ENCODE peak calls at places on chromosomes 13 and 19, in five cellular contexts. M is fibroblast of the aortic adventitia, F is DND-41, T is stomach, R is omental fat pad. J is an unnamed sample.
A peak's percentile ranks its signal among the peaks of the same experiment; 100 is the strongest.

GRCh38 chr13:111043575-111043982 is 71.5 kb upstream of the ARHGEF7 start:
- DNase-seq in M (no peak), F (no peak), T (no peak), R (no peak), J (no peak)

GRCh38 chr13:95229855-95230254 is 71.4 kb downstream of the ABCC4 start:
- DNase-seq in M (no peak), F (no peak), T (no peak), R (no peak), J (no peak)

GRCh38 chr13:45074721-45075120 is 45.6 kb upstream of the GTF2F2 start:
- DNase-seq in M (no peak), F (no peak), T (no peak), R (no peak), J (no peak)

GRCh38 chr19:6532244-6532999 is 1.6 kb downstream of the TNFSF9 start:
- DNase-seq in M (no peak), F (no peak), T (no peak), R (no peak), J (no peak)

GRCh38 chr13:33167521-33167920 is 118.0 kb downstream of the STARD13 start:
- DNase-seq in M (no peak), F (no peak), T (no peak), R (no peak), J (no peak)

GRCh38 chr19:38781058-38781457 is 7.7 kb upstream of the LGALS7 start:
- DNase-seq in M (no peak), F (no peak), T (no peak), R (no peak), J (no peak)

GRCh38 chr19:31100945-31101344 is 248.3 kb downstream of the TSHZ3 start:
- DNase-seq in M (no peak), F (no peak), T (no peak), R (no peak), J (no peak)

GRCh38 chr13:100796463-100796862 is 121.9 kb upstream of the TMTC4 start:
- DNase-seq in M (no peak), F (no peak), T (no peak), R (no peak), J (no peak)

GRCh38 chr13:77584111-77584510 is 48.6 kb downstream of the SCEL start:
- DNase-seq in M (no peak), F (peak; percentile 7), T (no peak), R (no peak), J (no peak)

GRCh38 chr19:35642312-35642711 is 767 bp downstream of the ETV2 start:
- DNase-seq in M (no peak), F (no peak), T (no peak), R (no peak), J (no peak)
- TF ChIP-seq CTCF in M (no peak), F (no peak), T (no peak), R (no peak), J (no peak)

GRCh38 chr19:17874423-17875135 is 2.8 kb downstream of the SLC5A5 start:
- DNase-seq in M (no peak), F (no peak), T (no peak), R (no peak), J (no peak)
- TF ChIP-seq CTCF in M (no peak), F (no peak), T (no peak), R (no peak), J (no peak)

GRCh38 chr13:70844391-70845108 is 736.3 kb upstream of the KLHL1 start:
- DNase-seq in M (no peak), F (no peak), T (peak; percentile 48), R (no peak), J (no peak)

GRCh38 chr13:70841240-70842061 is 733.2 kb upstream of the KLHL1 start:
- DNase-seq in M (no peak), F (no peak), T (no peak), R (no peak), J (no peak)

DNA sequence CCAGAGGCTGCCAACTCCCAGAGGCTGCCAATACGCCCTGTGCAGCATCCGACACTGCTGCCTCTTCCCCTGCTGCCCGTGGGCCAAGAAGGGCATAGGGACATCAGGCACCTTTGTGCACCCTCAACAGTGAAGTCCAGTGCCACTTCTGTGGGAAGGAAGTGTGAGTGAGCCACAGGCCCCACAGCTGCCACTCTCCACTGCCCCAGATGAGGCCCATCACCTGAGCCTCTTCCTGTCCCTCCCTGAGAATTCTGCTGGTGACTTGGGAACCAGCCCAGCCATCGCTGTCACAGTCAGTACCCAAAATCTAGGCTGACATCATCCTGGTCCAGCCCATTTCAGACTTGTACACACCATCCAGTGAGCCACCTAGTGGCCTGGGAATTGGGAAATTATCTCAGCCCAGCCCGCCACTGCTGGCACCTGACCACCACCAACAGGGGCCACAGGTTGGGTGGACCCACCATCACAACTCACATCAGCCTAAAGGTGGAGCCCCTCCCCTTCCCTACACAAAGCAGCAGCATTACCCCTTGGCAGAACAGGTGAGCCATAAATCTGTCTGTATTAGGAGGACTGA is 733.9 kb upstream of the KLHL1 start:
- DNase-seq in M (no peak), F (no peak), T (no peak), R (no peak), J (no peak)
- TF ChIP-seq CTCF in M (no peak), F (no peak), T (no peak), R (no peak), J (no peak)

GRCh38 chr13:25738342-25738771 is 313.5 kb downstream of the SHISA2 start:
- DNase-seq in M (peak; percentile 19), F (peak; percentile 80), T (peak; percentile 37), R (no peak), J (no peak)
- TF ChIP-seq CTCF in M (no peak), F (no peak), T (no peak), R (no peak), J (no peak)

DNA sequence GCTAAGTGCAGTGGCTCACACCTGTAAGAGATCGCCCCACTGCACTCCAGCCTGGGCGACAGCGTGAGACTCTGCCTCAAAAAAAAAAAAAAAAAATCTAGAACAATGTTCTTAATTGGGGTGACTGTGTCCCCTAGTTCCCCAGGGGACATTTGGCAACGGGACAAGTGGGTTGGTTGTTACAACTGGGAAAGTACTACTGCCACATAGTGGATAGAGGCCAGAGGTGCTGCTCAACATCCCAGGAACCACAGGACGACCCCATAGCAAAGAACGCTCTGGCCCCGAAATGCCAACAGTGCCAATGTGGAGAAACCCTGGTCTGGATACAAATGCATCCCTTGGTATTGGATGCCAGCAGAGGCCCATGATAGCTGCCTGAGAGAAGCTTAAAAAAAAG is 11.8 kb downstream of the NLRP12 start:
- DNase-seq in M (no peak), F (no peak), T (no peak), R (no peak), J (no peak)
- TF ChIP-seq CTCF in M (no peak), F (peak; percentile 46), T (no peak), R (no peak), J (peak; percentile 41)

DNA sequence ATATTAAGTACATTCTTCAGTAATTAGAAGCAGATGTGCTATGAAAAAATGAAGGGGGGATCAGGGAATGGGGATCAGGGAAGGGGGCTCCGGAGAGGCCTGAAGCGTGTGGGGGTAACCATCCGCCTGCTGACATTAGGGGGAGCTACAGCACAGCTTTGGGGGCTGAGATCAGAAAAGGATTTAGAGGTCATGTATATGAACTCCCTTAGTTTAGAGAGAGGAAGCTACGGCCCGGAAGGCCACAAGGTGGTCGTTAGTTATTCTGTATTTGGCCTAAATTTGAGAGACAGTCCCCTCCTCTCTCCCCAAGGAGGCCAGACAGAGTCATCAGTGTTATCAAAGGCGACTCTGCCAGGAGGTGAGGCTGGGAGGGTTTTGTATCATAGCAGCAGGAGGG is 99.0 kb downstream of the TM9SF2 start:
- DNase-seq in M (no peak), F (peak; percentile 22), T (no peak), R (no peak), J (no peak)
- TF ChIP-seq CTCF in M (no peak), F (peak; percentile 49), T (no peak), R (no peak), J (peak; percentile 22)

GRCh38 chr19:993361-993830 is 6.8 kb upstream of the GRIN3B start:
- DNase-seq in M (no peak), F (no peak), T (no peak), R (no peak), J (no peak)
- TF ChIP-seq CTCF in M (no peak), F (no peak), T (no peak), R (no peak), J (no peak)

GRCh38 chr13:34207334-34207733 is 389.4 kb downstream of the RFC3 start:
- DNase-seq in M (peak; percentile 93), F (no peak), T (no peak), R (no peak), J (no peak)
- TF ChIP-seq CTCF in M (no peak), F (no peak), T (no peak), R (no peak), J (no peak)

DNA sequence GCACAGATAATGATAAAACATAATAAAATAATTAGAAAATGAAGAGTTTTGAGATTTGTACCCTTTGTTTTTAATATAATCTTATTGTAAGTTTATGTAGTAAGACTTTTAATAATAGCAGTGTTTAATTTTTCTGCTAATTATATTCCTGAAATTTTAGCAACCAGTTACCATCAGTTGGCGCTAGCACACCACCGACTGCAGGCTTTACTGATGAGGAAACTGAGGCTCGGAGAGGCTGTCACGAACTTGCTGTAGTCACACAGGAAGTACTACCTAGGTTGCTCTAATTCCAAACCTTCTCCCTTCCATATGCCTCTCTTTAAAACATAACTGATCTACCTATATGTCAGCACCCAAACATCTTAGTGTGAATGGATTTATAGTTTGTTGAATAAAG is 1.0 kb upstream of the RFXAP start:
- DNase-seq in M (no peak), F (no peak), T (no peak), R (no peak), J (no peak)
- TF ChIP-seq CTCF in M (no peak), F (no peak), T (no peak), R (no peak), J (no peak)

GRCh38 chr13:32153056-32153455 is 121.5 kb downstream of the FRY start:
- DNase-seq in M (peak; percentile 88), F (no peak), T (no peak), R (no peak), J (no peak)
- TF ChIP-seq CTCF in M (no peak), F (no peak), T (no peak), R (no peak), J (no peak)